ENCODE peak calls at places on chromosomes 13 and 19, in six cellular contexts. One of them, this sample, is unnamed.

GRCh38 chr13:100014621-100015020 is 33.0 kb downstream of the ZIC2 start:
- DNase-seq in stomach: no peak
- DNase-seq in GM23338: no peak
- DNase-seq in AG04449: no peak
- DNase-seq in left ventricle myocardium inferior: no peak
- DNase-seq in fibroblast of mammary gland: no peak
- DNase-seq in this sample: no peak

GRCh38 chr13:76687467-76687866 is 198.7 kb downstream of the KCTD12 start:
- DNase-seq in left ventricle myocardium inferior: no peak
- DNase-seq in AG04449: no peak
- DNase-seq in stomach: no peak
- DNase-seq in fibroblast of mammary gland: no peak
- DNase-seq in GM23338: no peak
- DNase-seq in this sample: no peak

GRCh38 chr13:77002590-77003190 is 10.8 kb downstream of the CLN5 start:
- DNase-seq in stomach: no peak
- DNase-seq in GM23338: peak; percentile 71
- DNase-seq in AG04449: no peak
- DNase-seq in fibroblast of mammary gland: peak; percentile 60
- DNase-seq in left ventricle myocardium inferior: no peak
- DNase-seq in this sample: no peak

GRCh38 chr13:101706651-101707050 is 254.2 kb downstream of the ITGBL1 start:
- DNase-seq in fibroblast of mammary gland: peak; percentile 99
- DNase-seq in GM23338: no peak
- DNase-seq in stomach: no peak
- DNase-seq in AG04449: peak; percentile 81
- DNase-seq in left ventricle myocardium inferior: no peak
- DNase-seq in this sample: peak; percentile 99

GRCh38 chr19:36267061-36267845 is 52.3 kb downstream of the ZNF146 start:
- DNase-seq in AG04449: no peak
- DNase-seq in left ventricle myocardium inferior: no peak
- DNase-seq in GM23338: no peak
- DNase-seq in stomach: no peak
- DNase-seq in fibroblast of mammary gland: no peak
- DNase-seq in this sample: no peak

GRCh38 chr13:80778302-80778701 is 437.4 kb upstream of the SPRY2 start:
- DNase-seq in stomach: no peak
- DNase-seq in GM23338: no peak
- DNase-seq in AG04449: no peak
- DNase-seq in left ventricle myocardium inferior: no peak
- DNase-seq in fibroblast of mammary gland: no peak
- DNase-seq in this sample: no peak

GRCh38 chr19:41807176-41807575 is 10.8 kb downstream of the CEACAM3 start:
- DNase-seq in AG04449: no peak
- DNase-seq in fibroblast of mammary gland: no peak
- DNase-seq in GM23338: no peak
- DNase-seq in stomach: no peak
- DNase-seq in left ventricle myocardium inferior: no peak
- DNase-seq in this sample: no peak

GRCh38 chr13:46721054-46721453 is 75.9 kb downstream of the ESD start:
- DNase-seq in stomach: peak; percentile 53
- DNase-seq in AG04449: no peak
- DNase-seq in GM23338: peak; percentile 73
- DNase-seq in left ventricle myocardium inferior: peak; percentile 19
- DNase-seq in fibroblast of mammary gland: peak; percentile 57
- DNase-seq in this sample: no peak

GRCh38 chr19:13932911-13933393 is 5.3 kb downstream of the PODNL1 start:
- DNase-seq in AG04449: no peak
- DNase-seq in GM23338: peak; percentile 21
- DNase-seq in stomach: no peak
- DNase-seq in left ventricle myocardium inferior: no peak
- DNase-seq in fibroblast of mammary gland: no peak
- DNase-seq in this sample: no peak

GRCh38 chr19:1351324-1351947 is 32.3 kb upstream of the NDUFS7 start:
- DNase-seq in fibroblast of mammary gland: no peak
- DNase-seq in left ventricle myocardium inferior: no peak
- DNase-seq in GM23338: no peak
- DNase-seq in stomach: no peak
- DNase-seq in AG04449: no peak
- DNase-seq in this sample: no peak

GRCh38 chr13:60931858-60932546 is 483.6 kb downstream of the PCDH20 start:
- DNase-seq in stomach: no peak
- DNase-seq in AG04449: no peak
- DNase-seq in fibroblast of mammary gland: no peak
- DNase-seq in left ventricle myocardium inferior: no peak
- DNase-seq in GM23338: no peak
- DNase-seq in this sample: no peak

GRCh38 chr19:2391118-2391725 is 31.2 kb downstream of the TMPRSS9 start:
- DNase-seq in stomach: peak; percentile 32
- DNase-seq in AG04449: peak; percentile 19
- DNase-seq in left ventricle myocardium inferior: no peak
- DNase-seq in GM23338: peak; percentile 79
- DNase-seq in fibroblast of mammary gland: peak; percentile 80
- DNase-seq in this sample: peak; percentile 27

GRCh38 chr13:99661791-99662190 is 160.5 kb downstream of the TM9SF2 start:
- DNase-seq in left ventricle myocardium inferior: no peak
- DNase-seq in stomach: no peak
- DNase-seq in AG04449: no peak
- DNase-seq in fibroblast of mammary gland: no peak
- DNase-seq in GM23338: peak; percentile 93
- DNase-seq in this sample: no peak

GRCh38 chr13:33761744-33762143 is 56.2 kb upstream of the RFC3 start:
- DNase-seq in GM23338: peak; percentile 43
- DNase-seq in fibroblast of mammary gland: peak; percentile 11
- DNase-seq in AG04449: no peak
- DNase-seq in stomach: no peak
- DNase-seq in left ventricle myocardium inferior: no peak
- DNase-seq in this sample: no peak

GRCh38 chr13:97004886-97005285 is 10.6 kb upstream of the OXGR1 start:
- DNase-seq in AG04449: no peak
- DNase-seq in GM23338: no peak
- DNase-seq in fibroblast of mammary gland: no peak
- DNase-seq in stomach: no peak
- DNase-seq in left ventricle myocardium inferior: no peak
- DNase-seq in this sample: no peak

GRCh38 chr19:30742539-30742938 is 370.4 kb downstream of the ZNF536 start:
- DNase-seq in AG04449: no peak
- DNase-seq in GM23338: peak; percentile 8
- DNase-seq in fibroblast of mammary gland: no peak
- DNase-seq in left ventricle myocardium inferior: no peak
- DNase-seq in stomach: no peak
- DNase-seq in this sample: no peak

GRCh38 chr13:28753946-28754345 is 35.2 kb upstream of the SLC46A3 start:
- DNase-seq in stomach: no peak
- DNase-seq in AG04449: no peak
- DNase-seq in GM23338: no peak
- DNase-seq in fibroblast of mammary gland: no peak
- DNase-seq in left ventricle myocardium inferior: no peak
- DNase-seq in this sample: no peak

GRCh38 chr13:113161433-113161832 is 3.0 kb downstream of the PROZ start:
- DNase-seq in AG04449: no peak
- DNase-seq in GM23338: no peak
- DNase-seq in left ventricle myocardium inferior: no peak
- DNase-seq in fibroblast of mammary gland: no peak
- DNase-seq in stomach: no peak
- DNase-seq in this sample: no peak

GRCh38 chr13:98311200-98311548 is 134.1 kb upstream of the RNF113B start:
- DNase-seq in fibroblast of mammary gland: no peak
- DNase-seq in stomach: no peak
- DNase-seq in AG04449: no peak
- DNase-seq in GM23338: no peak
- DNase-seq in left ventricle myocardium inferior: no peak
- DNase-seq in this sample: no peak

GRCh38 chr13:101467415-101467814 is 14.9 kb downstream of the ITGBL1 start:
- DNase-seq in left ventricle myocardium inferior: no peak
- DNase-seq in stomach: no peak
- DNase-seq in GM23338: no peak
- DNase-seq in fibroblast of mammary gland: no peak
- DNase-seq in AG04449: no peak
- DNase-seq in this sample: no peak

GRCh38 chr19:5131031-5131865 is 162.3 kb downstream of the KDM4B start:
- DNase-seq in GM23338: peak; percentile 34
- DNase-seq in AG04449: no peak
- DNase-seq in fibroblast of mammary gland: no peak
- DNase-seq in left ventricle myocardium inferior: no peak
- DNase-seq in stomach: no peak
- DNase-seq in this sample: no peak

GRCh38 chr19:6851359-6851758 is 36.0 kb upstream of the ADGRE1 start:
- DNase-seq in stomach: no peak
- DNase-seq in AG04449: no peak
- DNase-seq in left ventricle myocardium inferior: no peak
- DNase-seq in GM23338: no peak
- DNase-seq in fibroblast of mammary gland: no peak
- DNase-seq in this sample: no peak

GRCh38 chr13:95505976-95506375 is 46.5 kb upstream of the CLDN10 start:
- DNase-seq in AG04449: no peak
- DNase-seq in fibroblast of mammary gland: no peak
- DNase-seq in stomach: no peak
- DNase-seq in GM23338: peak; percentile 31
- DNase-seq in left ventricle myocardium inferior: no peak
- DNase-seq in this sample: no peak

GRCh38 chr13:93529961-93530360 is 303.4 kb downstream of the GPC6 start:
- DNase-seq in fibroblast of mammary gland: peak; percentile 39
- DNase-seq in GM23338: no peak
- DNase-seq in left ventricle myocardium inferior: no peak
- DNase-seq in stomach: no peak
- DNase-seq in AG04449: no peak
- DNase-seq in this sample: peak; percentile 8

GRCh38 chr19:39411006-39411831 is 1.2 kb upstream of the PLEKHG2 start:
- DNase-seq in GM23338: no peak
- DNase-seq in fibroblast of mammary gland: peak; percentile 80
- DNase-seq in left ventricle myocardium inferior: no peak
- DNase-seq in AG04449: no peak
- DNase-seq in stomach: peak; percentile 86
- DNase-seq in this sample: peak; percentile 35

GRCh38 chr19:15123900-15124299 is 16.7 kb downstream of the SYDE1 start:
- DNase-seq in AG04449: no peak
- DNase-seq in GM23338: no peak
- DNase-seq in stomach: peak; percentile 83
- DNase-seq in fibroblast of mammary gland: no peak
- DNase-seq in left ventricle myocardium inferior: peak; percentile 85
- DNase-seq in this sample: no peak
- H3K4me3 ChIP-seq in AG04449: peak overlapping the region; percentile 92
- H3K4me3 ChIP-seq in GM23338: peak overlapping the region; percentile 85
- H3K4me3 ChIP-seq in stomach: peak overlapping the region; percentile 69
- H3K4me3 ChIP-seq in fibroblast of mammary gland: no peak overlapping the region
- H3K4me3 ChIP-seq in left ventricle myocardium inferior: peak overlapping the region; percentile 75
- H3K4me3 ChIP-seq in this sample: peak overlapping the region; percentile 96

GRCh38 chr19:47581605-47582319 is 8.8 kb upstream of the ZNF541 start:
- DNase-seq in AG04449: no peak
- DNase-seq in GM23338: no peak
- DNase-seq in left ventricle myocardium inferior: no peak
- DNase-seq in stomach: peak; percentile 66
- DNase-seq in fibroblast of mammary gland: no peak
- DNase-seq in this sample: no peak

GRCh38 chr19:47587295-47587694 is 14.3 kb upstream of the ZNF541 start:
- DNase-seq in AG04449: no peak
- DNase-seq in fibroblast of mammary gland: peak; percentile 75
- DNase-seq in GM23338: no peak
- DNase-seq in stomach: no peak
- DNase-seq in left ventricle myocardium inferior: no peak
- DNase-seq in this sample: no peak

GRCh38 chr19:47580397-47580796 is 7.4 kb upstream of the ZNF541 start:
- DNase-seq in GM23338: no peak
- DNase-seq in stomach: no peak
- DNase-seq in left ventricle myocardium inferior: no peak
- DNase-seq in fibroblast of mammary gland: no peak
- DNase-seq in AG04449: no peak
- DNase-seq in this sample: no peak

GRCh38 chr19:47582320-47582909 is 9.5 kb upstream of the ZNF541 start:
- DNase-seq in left ventricle myocardium inferior: no peak
- DNase-seq in stomach: no peak
- DNase-seq in GM23338: no peak
- DNase-seq in fibroblast of mammary gland: peak; percentile 36
- DNase-seq in AG04449: no peak
- DNase-seq in this sample: no peak
- H3K4me3 ChIP-seq in left ventricle myocardium inferior: no peak overlapping the region
- H3K4me3 ChIP-seq in stomach: no peak overlapping the region
- H3K4me3 ChIP-seq in GM23338: no peak overlapping the region
- H3K4me3 ChIP-seq in fibroblast of mammary gland: no peak overlapping the region
- H3K4me3 ChIP-seq in AG04449: no peak overlapping the region
- H3K4me3 ChIP-seq in this sample: no peak overlapping the region

GRCh38 chr19:38028913-38029565 is 122.0 kb downstream of the SIPA1L3 start:
- DNase-seq in AG04449: no peak
- DNase-seq in GM23338: no peak
- DNase-seq in left ventricle myocardium inferior: no peak
- DNase-seq in stomach: no peak
- DNase-seq in fibroblast of mammary gland: peak; percentile 34
- DNase-seq in this sample: no peak

GRCh38 chr19:38031423-38031770 is 124.4 kb downstream of the SIPA1L3 start:
- DNase-seq in stomach: no peak
- DNase-seq in GM23338: no peak
- DNase-seq in fibroblast of mammary gland: peak; percentile 85
- DNase-seq in AG04449: no peak
- DNase-seq in left ventricle myocardium inferior: no peak
- DNase-seq in this sample: no peak

GRCh38 chr19:38032151-38032550 is 125.1 kb downstream of the SIPA1L3 start:
- DNase-seq in GM23338: peak; percentile 39
- DNase-seq in left ventricle myocardium inferior: no peak
- DNase-seq in AG04449: no peak
- DNase-seq in stomach: no peak
- DNase-seq in fibroblast of mammary gland: peak; percentile 31
- DNase-seq in this sample: no peak

GRCh38 chr19:38032951-38033350 is 125.9 kb downstream of the SIPA1L3 start:
- DNase-seq in fibroblast of mammary gland: no peak
- DNase-seq in AG04449: no peak
- DNase-seq in left ventricle myocardium inferior: no peak
- DNase-seq in stomach: no peak
- DNase-seq in GM23338: no peak
- DNase-seq in this sample: no peak

GRCh38 chr19:38030681-38031422 is 123.8 kb downstream of the SIPA1L3 start:
- DNase-seq in AG04449: no peak
- DNase-seq in GM23338: no peak
- DNase-seq in left ventricle myocardium inferior: no peak
- DNase-seq in stomach: no peak
- DNase-seq in fibroblast of mammary gland: no peak
- DNase-seq in this sample: no peak
- H3K4me3 ChIP-seq in AG04449: no peak overlapping the region
- H3K4me3 ChIP-seq in GM23338: no peak overlapping the region
- H3K4me3 ChIP-seq in left ventricle myocardium inferior: no peak overlapping the region
- H3K4me3 ChIP-seq in stomach: no peak overlapping the region
- H3K4me3 ChIP-seq in fibroblast of mammary gland: no peak overlapping the region
- H3K4me3 ChIP-seq in this sample: no peak overlapping the region

DNA sequence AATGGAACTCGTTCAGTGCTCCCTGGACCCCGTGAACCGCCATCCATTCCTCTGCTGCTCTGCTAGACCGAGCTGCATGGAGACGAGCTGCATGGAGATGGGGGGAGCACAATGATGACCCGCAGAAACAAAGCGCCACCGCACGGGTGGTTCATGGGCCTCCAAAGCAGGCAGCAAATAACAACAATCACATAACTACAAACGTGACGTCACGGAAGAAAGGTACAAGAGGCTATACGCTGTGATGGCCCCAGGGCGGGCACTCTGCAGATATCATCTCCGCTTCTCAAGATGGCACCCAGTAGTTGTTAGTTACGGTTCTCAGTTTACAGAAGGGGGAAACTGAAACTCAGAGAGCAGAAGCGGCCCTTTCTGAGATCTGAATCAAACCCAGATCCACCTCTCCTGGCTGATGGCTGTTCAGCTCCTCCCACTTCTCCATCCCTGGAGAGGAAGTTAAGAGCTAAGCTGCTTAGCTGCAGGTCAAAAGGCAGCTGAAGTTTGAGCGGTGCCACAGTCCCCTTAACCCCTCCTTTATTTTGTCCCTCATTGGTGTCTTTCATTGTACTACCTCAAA is 1.7 kb downstream of the ATP13A1 start:
- DNase-seq in left ventricle myocardium inferior: no peak
- DNase-seq in fibroblast of mammary gland: no peak
- DNase-seq in AG04449: no peak
- DNase-seq in GM23338: no peak
- DNase-seq in stomach: no peak
- DNase-seq in this sample: no peak
- H3K4me3 ChIP-seq in left ventricle myocardium inferior: peak overlapping the region; percentile 91
- H3K4me3 ChIP-seq in fibroblast of mammary gland: no peak overlapping the region
- H3K4me3 ChIP-seq in AG04449: no peak overlapping the region
- H3K4me3 ChIP-seq in GM23338: peak overlapping the region; percentile 95
- H3K4me3 ChIP-seq in stomach: no peak overlapping the region
- H3K4me3 ChIP-seq in this sample: peak overlapping the region; percentile 98

This sample was measured in skeletal muscle cell.